ENCODE peak calls at places on chromosome 22, in five cellular contexts. L is GM12878, R is HepG2, K is K562, Y is H1. M is an unnamed sample.

GRCh38 chr22:31081963-31082605 is 966 bp downstream of the SMTN start:
- DNase-seq in R (no peak), Y (no peak), K (no peak), L (no peak), M (no peak)

GRCh38 chr22:17866127-17866526 is 91.9 kb upstream of the BID start:
- DNase-seq in L (no peak), Y (no peak), K (no peak), R (no peak), M (no peak)

GRCh38 chr22:33539902-33540751 is 380.1 kb downstream of the LARGE1 start:
- DNase-seq in R (peak), L (no peak), K (no peak), Y (no peak), M (no peak)

GRCh38 chr22:39246690-39247332 is 2.0 kb upstream of the PDGFB start:
- DNase-seq in K (peak), L (no peak), R (no peak), Y (no peak), M (no peak)

GRCh38 chr22:45166935-45167334 is 3.2 kb downstream of the NUP50 start:
- DNase-seq in R (no peak), Y (no peak), K (no peak), L (no peak), M (no peak)

GRCh38 chr22:46031965-46032851 is 55.2 kb upstream of the WNT7B start:
- DNase-seq in Y (no peak), R (no peak), K (no peak), L (no peak), M (no peak)

GRCh38 chr22:30314918-30315317 is 11.8 kb downstream of the TBC1D10A start:
- DNase-seq in Y (no peak), K (no peak), R (no peak), L (peak), M (no peak)

GRCh38 chr22:41231369-41231768 is 9.4 kb downstream of the CHADL start:
- DNase-seq in Y (no peak), K (no peak), R (no peak), L (no peak), M (no peak)

GRCh38 chr22:30922151-30922611 is 46.4 kb downstream of the MORC2 start:
- DNase-seq in Y (no peak), R (no peak), K (no peak), L (peak), M (no peak)

GRCh38 chr22:17678817-17679385 is 40.3 kb downstream of the BCL2L13 start:
- DNase-seq in K (no peak), R (no peak), Y (no peak), L (no peak), M (no peak)

GRCh38 chr22:31269892-31270574 is 22.3 kb downstream of the PIK3IP1 start:
- DNase-seq in K (no peak), Y (no peak), L (no peak), R (no peak), M (no peak)

GRCh38 chr22:44549021-44549420 is 51.0 kb upstream of the RTL6 start:
- DNase-seq in R (no peak), L (no peak), K (no peak), Y (no peak), M (no peak)

GRCh38 chr22:50657925-50658324 is 14.7 kb upstream of the SHANK3 start:
- DNase-seq in L (no peak), R (no peak), Y (no peak), K (no peak), M (no peak)

GRCh38 chr22:41939981-41940852 is 6.7 kb downstream of the CENPM start:
- DNase-seq in L (peak), R (no peak), Y (no peak), K (no peak), M (no peak)

GRCh38 chr22:31488988-31489617 is 539 bp downstream of the EIF4ENIF1 start:
- DNase-seq in L (no peak), K (peak), R (no peak), Y (peak), M (no peak)

GRCh38 chr22:20276468-20276867 is 8.3 kb upstream of the RTN4R start:
- DNase-seq in K (no peak), R (no peak), Y (no peak), L (no peak), M (no peak)

GRCh38 chr22:40491990-40492631 is 121.7 kb downstream of the SGSM3 start:
- DNase-seq in R (no peak), K (no peak), L (peak), Y (no peak), M (no peak)

GRCh38 chr22:29346659-29347058 is 31.2 kb upstream of the RASL10A start:
- DNase-seq in R (no peak), K (no peak), L (no peak), Y (no peak), M (no peak)

GRCh38 chr22:32736746-32737145 is 64.8 kb upstream of the TIMP3 start:
- DNase-seq in K (no peak), R (peak), L (no peak), Y (no peak), M (no peak)

GRCh38 chr22:35684270-35684700 is 33.4 kb upstream of the APOL5 start:
- DNase-seq in K (peak), R (peak), Y (peak), L (no peak), M (no peak)

GRCh38 chr22:32606181-32606580 is 131.6 kb downstream of the FBXO7 start:
- DNase-seq in R (no peak), K (no peak), Y (no peak), L (no peak), M (no peak)

GRCh38 chr22:50476819-50477344 is 2.0 kb upstream of the SBF1 start:
- DNase-seq in R (no peak), L (no peak), K (no peak), Y (no peak), M (no peak)

GRCh38 chr22:42695294-42695693 is 25.4 kb downstream of the A4GALT start:
- DNase-seq in R (no peak), L (no peak), Y (no peak), K (no peak), M (no peak)

GRCh38 chr22:40666151-40666848 is 13.0 kb upstream of the MCHR1 start:
- DNase-seq in K (peak), Y (no peak), L (no peak), R (no peak), M (no peak)

GRCh38 chr22:41043727-41044126 is 48.7 kb upstream of the EP300 start:
- DNase-seq in K (no peak), Y (no peak), R (no peak), L (no peak), M (no peak)

GRCh38 chr22:43883012-43883661 is 8.7 kb downstream of the PNPLA5 start:
- DNase-seq in L (no peak), Y (peak), R (peak), K (peak), M (peak)

GRCh38 chr22:39913886-39914285 is 13.0 kb downstream of the GRAP2 start:
- DNase-seq in Y (no peak), R (no peak), K (no peak), L (no peak), M (no peak)

GRCh38 chr22:30185129-30185528 is 61.4 kb downstream of the LIF start:
- DNase-seq in Y (no peak), K (no peak), R (no peak), L (no peak), M (no peak)

GRCh38 chr22:44436656-44437492 is 61.2 kb downstream of the RTL6 start:
- DNase-seq in Y (no peak), R (no peak), K (no peak), L (no peak), M (no peak)

GRCh38 chr22:43042101-43042780 is 27.3 kb upstream of the PACSIN2 start:
- DNase-seq in L (no peak), R (no peak), Y (no peak), K (no peak), M (no peak)

GRCh38 chr22:20981787-20982562 is at the start of gene LZTR1:
- DNase-seq in L (peak), Y (peak), K (peak), R (peak), M (peak)

GRCh38 chr22:43992331-43992821 is 31.7 kb upstream of the PARVB start:
- DNase-seq in R (no peak), L (no peak), Y (no peak), K (no peak), M (no peak)

GRCh38 chr22:22343603-22344276 is 99.2 kb downstream of the VPREB1 start:
- DNase-seq in L (no peak), R (no peak), K (no peak), Y (no peak), M (no peak)

GRCh38 chr22:17974703-17975372 is 49.5 kb downstream of the MICAL3 start:
- DNase-seq in L (peak), K (no peak), R (no peak), Y (no peak), M (no peak)

GRCh38 chr22:50473088-50473487 is 1.7 kb downstream of the SBF1 start:
- DNase-seq in Y (no peak), R (peak), K (peak), L (no peak), M (peak)

DNA sequence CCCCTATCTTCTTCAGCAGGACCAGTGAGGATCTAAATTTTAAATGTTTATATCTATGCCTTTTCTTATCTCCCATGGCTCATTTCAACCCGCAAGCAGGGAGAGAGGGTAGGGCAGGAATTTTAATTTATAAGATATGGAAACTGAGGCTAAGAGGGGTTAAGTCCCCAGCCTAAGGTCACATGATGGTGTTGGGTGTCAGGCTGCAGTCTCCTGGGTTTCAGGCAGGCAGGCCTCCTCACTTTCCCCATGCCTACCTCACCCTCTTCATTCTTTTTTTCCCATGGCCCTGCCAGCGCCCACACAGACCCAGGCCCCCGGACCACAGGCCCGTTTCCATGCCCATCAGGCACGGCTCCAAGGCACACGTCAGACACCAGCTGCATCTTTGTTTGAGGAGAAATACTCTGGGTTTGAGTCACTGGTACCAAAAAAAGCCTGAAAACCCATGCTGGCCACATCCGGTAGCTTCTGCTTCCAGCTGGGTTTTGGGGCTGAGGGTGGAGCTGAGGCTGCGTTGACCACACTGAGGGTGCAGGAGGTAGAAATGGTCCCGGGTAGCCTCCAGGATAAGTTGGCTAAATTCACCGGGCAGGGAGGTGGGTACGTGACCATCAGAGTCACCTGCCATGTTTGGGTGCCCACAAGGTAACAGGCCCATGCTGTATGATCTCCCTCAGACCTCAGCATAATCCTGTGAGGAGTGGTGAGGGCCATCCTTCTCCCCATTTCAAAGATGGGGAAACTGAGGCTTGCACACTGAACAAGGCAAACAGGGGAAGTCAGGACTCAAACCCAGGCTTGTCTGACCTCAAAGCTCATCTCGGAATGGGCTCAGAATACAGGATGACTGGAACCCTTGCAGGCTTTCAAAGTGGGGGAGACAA is 7.5 kb downstream of the CRYBB1 start:
- DNase-seq in L (peak), K (no peak), Y (no peak), R (no peak), M (no peak)
- TF ChIP-seq SP1 in L (peak), K (no peak), Y (no peak), R (no peak), M (no peak)

GRCh38 chr22:27518583-27519437 is 282.7 kb downstream of the MN1 start:
- DNase-seq in K (no peak), R (no peak), Y (no peak), L (no peak), M (no peak)
- TF ChIP-seq SIN3A in K (no peak), R (no peak), Y (no peak), L (no peak), M (no peak)

DNA sequence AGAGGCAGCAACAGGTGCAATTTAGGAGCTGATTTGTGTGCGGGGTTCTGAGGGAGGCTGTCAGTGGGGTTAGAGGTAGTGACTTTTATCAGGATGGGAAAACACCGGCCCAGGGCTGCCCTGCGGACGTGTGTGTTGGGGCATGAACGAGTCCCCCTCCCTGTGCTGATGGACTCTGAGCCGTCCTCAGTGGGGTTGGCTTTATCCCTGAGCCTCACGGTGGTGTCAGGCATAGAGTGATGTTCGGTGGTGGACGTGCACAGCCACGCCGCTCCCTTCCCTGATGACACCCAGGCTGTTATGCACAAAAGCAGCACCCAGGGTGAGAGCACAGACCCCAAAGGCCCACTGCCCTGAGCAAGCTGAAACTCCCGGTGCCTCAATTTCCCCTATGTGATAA is 809.1 kb downstream of the BRD1 start:
- DNase-seq in R (no peak), K (no peak), Y (peak), L (no peak), M (no peak)
- TF ChIP-seq SP1 in R (no peak), K (no peak), Y (no peak), L (no peak), M (no peak)

GRCh38 chr22:37638351-37639069 is 959 bp upstream of the SH3BP1 start:
- DNase-seq in Y (no peak), R (peak), L (no peak), K (no peak), M (no peak)
- TF ChIP-seq SIN3A in Y (no peak), R (no peak), L (no peak), K (no peak), M (no peak)

M was measured in HCT116.